ENCODE peak calls at places on chromosome 12, in six cellular contexts. One of them, this sample, is unnamed.

GRCh38 chr12:53105712-53106439 is 2.6 kb downstream of the SOAT2 start:
- DNase-seq in neural progenitor cell: no peak
- DNase-seq in tibial artery: no peak
- DNase-seq in CD8-positive, alpha-beta memory T cell: no peak
- DNase-seq in mammary epithelial cell: no peak
- DNase-seq in IMR-90: no peak
- DNase-seq in this sample: no peak

GRCh38 chr12:67519824-67520433 is 128.6 kb upstream of the DYRK2 start:
- DNase-seq in neural progenitor cell: peak
- DNase-seq in tibial artery: no peak
- DNase-seq in CD8-positive, alpha-beta memory T cell: no peak
- DNase-seq in mammary epithelial cell: no peak
- DNase-seq in IMR-90: no peak
- DNase-seq in this sample: no peak

GRCh38 chr12:75488553-75488952 is 8.0 kb downstream of the GLIPR1 start:
- DNase-seq in neural progenitor cell: peak
- DNase-seq in tibial artery: no peak
- DNase-seq in CD8-positive, alpha-beta memory T cell: no peak
- DNase-seq in mammary epithelial cell: peak
- DNase-seq in IMR-90: peak
- DNase-seq in this sample: no peak

GRCh38 chr12:56151672-56152131 is 685 bp upstream of the MYL6B start:
- DNase-seq in neural progenitor cell: peak
- DNase-seq in tibial artery: no peak
- DNase-seq in CD8-positive, alpha-beta memory T cell: peak
- DNase-seq in mammary epithelial cell: peak
- DNase-seq in IMR-90: no peak
- DNase-seq in this sample: no peak

GRCh38 chr12:113239288-113239771 is 18.1 kb downstream of the TPCN1 start:
- DNase-seq in neural progenitor cell: no peak
- DNase-seq in tibial artery: peak
- DNase-seq in CD8-positive, alpha-beta memory T cell: no peak
- DNase-seq in mammary epithelial cell: peak
- DNase-seq in IMR-90: no peak
- DNase-seq in this sample: no peak

GRCh38 chr12:14619731-14620501 is 52.2 kb upstream of the PLBD1 start:
- DNase-seq in neural progenitor cell: no peak
- DNase-seq in tibial artery: no peak
- DNase-seq in CD8-positive, alpha-beta memory T cell: no peak
- DNase-seq in mammary epithelial cell: no peak
- DNase-seq in IMR-90: no peak
- DNase-seq in this sample: no peak

GRCh38 chr12:107091989-107092641 is 1.2 kb downstream of the CRY1 start:
- DNase-seq in neural progenitor cell: peak
- DNase-seq in tibial artery: no peak
- DNase-seq in CD8-positive, alpha-beta memory T cell: peak
- DNase-seq in mammary epithelial cell: peak
- DNase-seq in IMR-90: peak
- DNase-seq in this sample: no peak

GRCh38 chr12:112425582-112426382 is 7.0 kb downstream of the PTPN11 start:
- DNase-seq in neural progenitor cell: no peak
- DNase-seq in tibial artery: no peak
- DNase-seq in CD8-positive, alpha-beta memory T cell: no peak
- DNase-seq in mammary epithelial cell: no peak
- DNase-seq in IMR-90: no peak
- DNase-seq in this sample: no peak

GRCh38 chr12:130480887-130481286 is 143.2 kb downstream of the PIWIL1 start:
- DNase-seq in neural progenitor cell: no peak
- DNase-seq in tibial artery: no peak
- DNase-seq in CD8-positive, alpha-beta memory T cell: no peak
- DNase-seq in mammary epithelial cell: no peak
- DNase-seq in IMR-90: no peak
- DNase-seq in this sample: no peak

GRCh38 chr12:19775241-19775640 is 335.9 kb downstream of the AEBP2 start:
- DNase-seq in neural progenitor cell: no peak
- DNase-seq in tibial artery: peak
- DNase-seq in CD8-positive, alpha-beta memory T cell: no peak
- DNase-seq in mammary epithelial cell: no peak
- DNase-seq in IMR-90: no peak
- DNase-seq in this sample: no peak

GRCh38 chr12:58819945-58820344 is 100.4 kb downstream of the LRIG3 start:
- DNase-seq in neural progenitor cell: no peak
- DNase-seq in tibial artery: no peak
- DNase-seq in CD8-positive, alpha-beta memory T cell: no peak
- DNase-seq in mammary epithelial cell: no peak
- DNase-seq in IMR-90: no peak
- DNase-seq in this sample: no peak

GRCh38 chr12:74328623-74329022 is 209.0 kb upstream of the ATXN7L3B start:
- DNase-seq in neural progenitor cell: no peak
- DNase-seq in tibial artery: no peak
- DNase-seq in CD8-positive, alpha-beta memory T cell: no peak
- DNase-seq in mammary epithelial cell: no peak
- DNase-seq in IMR-90: no peak
- DNase-seq in this sample: no peak

GRCh38 chr12:96258451-96258933 is 64.3 kb downstream of the ELK3 start:
- DNase-seq in neural progenitor cell: peak
- DNase-seq in tibial artery: peak
- DNase-seq in CD8-positive, alpha-beta memory T cell: peak
- DNase-seq in mammary epithelial cell: peak
- DNase-seq in IMR-90: peak
- DNase-seq in this sample: peak

GRCh38 chr12:116697305-116698130 is 40.4 kb downstream of the SPRING1 start:
- DNase-seq in neural progenitor cell: peak
- DNase-seq in tibial artery: no peak
- DNase-seq in CD8-positive, alpha-beta memory T cell: no peak
- DNase-seq in mammary epithelial cell: no peak
- DNase-seq in IMR-90: no peak
- DNase-seq in this sample: peak

GRCh38 chr12:52805000-52805399 is 8.9 kb downstream of the KRT4 start:
- DNase-seq in neural progenitor cell: no peak
- DNase-seq in tibial artery: no peak
- DNase-seq in CD8-positive, alpha-beta memory T cell: no peak
- DNase-seq in mammary epithelial cell: no peak
- DNase-seq in IMR-90: no peak
- DNase-seq in this sample: no peak

GRCh38 chr12:64560395-64561301 is 49.6 kb upstream of the RASSF3 start:
- DNase-seq in neural progenitor cell: peak
- DNase-seq in tibial artery: no peak
- DNase-seq in CD8-positive, alpha-beta memory T cell: no peak
- DNase-seq in mammary epithelial cell: peak
- DNase-seq in IMR-90: peak
- DNase-seq in this sample: no peak

GRCh38 chr12:2649201-2650030 is 145.4 kb upstream of the FKBP4 start:
- DNase-seq in neural progenitor cell: no peak
- DNase-seq in tibial artery: peak
- DNase-seq in CD8-positive, alpha-beta memory T cell: no peak
- DNase-seq in mammary epithelial cell: no peak
- DNase-seq in IMR-90: no peak
- DNase-seq in this sample: no peak

GRCh38 chr12:2544213-2544612 is 250.6 kb upstream of the FKBP4 start:
- DNase-seq in neural progenitor cell: no peak
- DNase-seq in tibial artery: no peak
- DNase-seq in CD8-positive, alpha-beta memory T cell: no peak
- DNase-seq in mammary epithelial cell: no peak
- DNase-seq in IMR-90: no peak
- DNase-seq in this sample: no peak

GRCh38 chr12:117850048-117850447 is 118.7 kb downstream of the KSR2 start:
- DNase-seq in neural progenitor cell: peak
- DNase-seq in tibial artery: no peak
- DNase-seq in CD8-positive, alpha-beta memory T cell: no peak
- DNase-seq in mammary epithelial cell: peak
- DNase-seq in IMR-90: peak
- DNase-seq in this sample: no peak

GRCh38 chr12:9760699-9761406 is at the start of gene CD69:
- DNase-seq in neural progenitor cell: peak
- DNase-seq in tibial artery: no peak
- DNase-seq in CD8-positive, alpha-beta memory T cell: peak
- DNase-seq in mammary epithelial cell: peak
- DNase-seq in IMR-90: no peak
- DNase-seq in this sample: no peak

GRCh38 chr12:66189476-66189823 is 436 bp downstream of the IRAK3 start:
- DNase-seq in neural progenitor cell: no peak
- DNase-seq in tibial artery: peak
- DNase-seq in CD8-positive, alpha-beta memory T cell: no peak
- DNase-seq in mammary epithelial cell: no peak
- DNase-seq in IMR-90: no peak
- DNase-seq in this sample: peak

GRCh38 chr12:54993181-54993835 is 8.7 kb upstream of the TESPA1 start:
- DNase-seq in neural progenitor cell: peak
- DNase-seq in tibial artery: no peak
- DNase-seq in CD8-positive, alpha-beta memory T cell: peak
- DNase-seq in mammary epithelial cell: peak
- DNase-seq in IMR-90: peak
- DNase-seq in this sample: peak

GRCh38 chr12:8156416-8156815 is 399 bp upstream of the ZNF705A start:
- DNase-seq in neural progenitor cell: no peak
- DNase-seq in tibial artery: no peak
- DNase-seq in CD8-positive, alpha-beta memory T cell: no peak
- DNase-seq in mammary epithelial cell: no peak
- DNase-seq in IMR-90: no peak
- DNase-seq in this sample: no peak

GRCh38 chr12:97182719-97183118 is 275.7 kb downstream of the NEDD1 start:
- DNase-seq in neural progenitor cell: peak
- DNase-seq in tibial artery: no peak
- DNase-seq in CD8-positive, alpha-beta memory T cell: no peak
- DNase-seq in mammary epithelial cell: no peak
- DNase-seq in IMR-90: no peak
- DNase-seq in this sample: no peak

GRCh38 chr12:93537769-93538168 is 34.7 kb upstream of the SOCS2 start:
- DNase-seq in neural progenitor cell: no peak
- DNase-seq in tibial artery: no peak
- DNase-seq in CD8-positive, alpha-beta memory T cell: no peak
- DNase-seq in mammary epithelial cell: no peak
- DNase-seq in IMR-90: no peak
- DNase-seq in this sample: no peak

GRCh38 chr12:95857799-95858198 is 953 bp upstream of the SNRPF start:
- DNase-seq in neural progenitor cell: peak
- DNase-seq in tibial artery: no peak
- DNase-seq in CD8-positive, alpha-beta memory T cell: no peak
- DNase-seq in mammary epithelial cell: no peak
- DNase-seq in IMR-90: no peak
- DNase-seq in this sample: no peak

GRCh38 chr12:105399428-105400081 is 69.1 kb downstream of the C12orf75 start:
- DNase-seq in neural progenitor cell: no peak
- DNase-seq in tibial artery: no peak
- DNase-seq in CD8-positive, alpha-beta memory T cell: no peak
- DNase-seq in mammary epithelial cell: no peak
- DNase-seq in IMR-90: no peak
- DNase-seq in this sample: no peak

GRCh38 chr12:127619869-127620769 is 646.9 kb upstream of the TMEM132C start:
- DNase-seq in neural progenitor cell: peak
- DNase-seq in tibial artery: no peak
- DNase-seq in CD8-positive, alpha-beta memory T cell: no peak
- DNase-seq in mammary epithelial cell: no peak
- DNase-seq in IMR-90: no peak
- DNase-seq in this sample: no peak

GRCh38 chr12:4030938-4031702 is 157.9 kb upstream of the PARP11 start:
- DNase-seq in neural progenitor cell: peak
- DNase-seq in tibial artery: peak
- DNase-seq in CD8-positive, alpha-beta memory T cell: peak
- DNase-seq in mammary epithelial cell: peak
- DNase-seq in IMR-90: peak
- DNase-seq in this sample: peak

GRCh38 chr12:75656650-75657049 is 145.2 kb upstream of the KRR1 start:
- DNase-seq in neural progenitor cell: no peak
- DNase-seq in tibial artery: no peak
- DNase-seq in CD8-positive, alpha-beta memory T cell: no peak
- DNase-seq in mammary epithelial cell: peak
- DNase-seq in IMR-90: peak
- DNase-seq in this sample: no peak

GRCh38 chr12:24605466-24605865 is 343.4 kb downstream of the BCAT1 start:
- DNase-seq in neural progenitor cell: no peak
- DNase-seq in tibial artery: no peak
- DNase-seq in CD8-positive, alpha-beta memory T cell: no peak
- DNase-seq in mammary epithelial cell: no peak
- DNase-seq in IMR-90: no peak
- DNase-seq in this sample: no peak

GRCh38 chr12:91640021-91640420 is 457.4 kb upstream of the DCN start:
- DNase-seq in neural progenitor cell: no peak
- DNase-seq in tibial artery: no peak
- DNase-seq in CD8-positive, alpha-beta memory T cell: no peak
- DNase-seq in mammary epithelial cell: peak
- DNase-seq in IMR-90: no peak
- DNase-seq in this sample: no peak

GRCh38 chr12:15208871-15209656 is 12.2 kb downstream of the RERG start:
- DNase-seq in neural progenitor cell: no peak
- DNase-seq in tibial artery: no peak
- DNase-seq in CD8-positive, alpha-beta memory T cell: no peak
- DNase-seq in mammary epithelial cell: no peak
- DNase-seq in IMR-90: no peak
- DNase-seq in this sample: no peak

GRCh38 chr12:114412307-114412706 is 6.4 kb upstream of the TBX5 start:
- DNase-seq in neural progenitor cell: no peak
- DNase-seq in tibial artery: no peak
- DNase-seq in CD8-positive, alpha-beta memory T cell: no peak
- DNase-seq in mammary epithelial cell: no peak
- DNase-seq in IMR-90: no peak
- DNase-seq in this sample: no peak
- H3K27ac ChIP-seq in neural progenitor cell: no peak
- H3K27ac ChIP-seq in tibial artery: no peak
- H3K27ac ChIP-seq in CD8-positive, alpha-beta memory T cell: no peak
- H3K27ac ChIP-seq in mammary epithelial cell: no peak
- H3K27ac ChIP-seq in IMR-90: peak
- H3K27ac ChIP-seq in this sample: no peak

GRCh38 chr12:48958049-48958388 is 732 bp upstream of the ARF3 start:
- DNase-seq in neural progenitor cell: no peak
- DNase-seq in tibial artery: no peak
- DNase-seq in CD8-positive, alpha-beta memory T cell: no peak
- DNase-seq in mammary epithelial cell: no peak
- DNase-seq in IMR-90: no peak
- DNase-seq in this sample: no peak
- H3K4me3 ChIP-seq in neural progenitor cell: peak
- H3K4me3 ChIP-seq in tibial artery: peak
- H3K4me3 ChIP-seq in CD8-positive, alpha-beta memory T cell: peak
- H3K4me3 ChIP-seq in mammary epithelial cell: peak
- H3K4me3 ChIP-seq in IMR-90: peak
- H3K4me3 ChIP-seq in this sample: peak

DNA sequence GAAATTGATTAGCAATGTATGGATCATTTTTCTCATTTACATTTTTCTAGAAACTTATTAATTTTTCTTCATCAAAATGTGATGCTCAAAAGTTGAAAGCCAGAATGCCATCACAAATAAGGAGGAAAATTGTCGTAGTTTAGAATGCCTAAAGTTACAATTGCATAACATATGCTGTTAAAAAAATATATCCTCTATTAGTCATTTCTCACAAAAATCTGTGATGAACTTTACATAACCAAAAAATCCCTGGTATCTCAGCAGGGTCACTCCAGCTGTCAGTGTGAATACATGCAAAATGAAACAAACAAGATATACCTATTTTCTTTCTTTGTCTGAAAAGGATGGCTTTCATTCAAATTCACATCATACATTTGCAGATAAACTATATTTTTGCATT is 358.9 kb downstream of the PAWR start:
- DNase-seq in neural progenitor cell: no peak
- DNase-seq in tibial artery: no peak
- DNase-seq in CD8-positive, alpha-beta memory T cell: no peak
- DNase-seq in mammary epithelial cell: no peak
- DNase-seq in IMR-90: peak
- DNase-seq in this sample: no peak
- H3K27ac ChIP-seq in neural progenitor cell: no peak
- H3K27ac ChIP-seq in tibial artery: no peak
- H3K27ac ChIP-seq in CD8-positive, alpha-beta memory T cell: no peak
- H3K27ac ChIP-seq in mammary epithelial cell: no peak
- H3K27ac ChIP-seq in IMR-90: no peak
- H3K27ac ChIP-seq in this sample: no peak

GRCh38 chr12:11075642-11076041 is 13.5 kb upstream of the TAS2R46 start:
- DNase-seq in neural progenitor cell: no peak
- DNase-seq in tibial artery: no peak
- DNase-seq in CD8-positive, alpha-beta memory T cell: no peak
- DNase-seq in mammary epithelial cell: no peak
- DNase-seq in IMR-90: no peak
- DNase-seq in this sample: no peak
- H3K4me3 ChIP-seq in neural progenitor cell: no peak
- H3K4me3 ChIP-seq in tibial artery: no peak
- H3K4me3 ChIP-seq in CD8-positive, alpha-beta memory T cell: no peak
- H3K4me3 ChIP-seq in mammary epithelial cell: no peak
- H3K4me3 ChIP-seq in IMR-90: no peak
- H3K4me3 ChIP-seq in this sample: no peak